ENCODE peak calls at places on chromosome X, in ten cellular contexts. H is Kasumi-1; W is substantia nigra; J is BE2C; Z is activated CD4-positive, alpha-beta T cell treated with anti-CD3 and anti-CD28 coated beads, Interleukin-2, amount 10 ng/mL, durations not matched to agents 7 days and 5 days; F is activated T-helper 1 cell treated with Interleukin-2 at 50 U/mL for 16 hours; S is Right ventricle myocardium inferior; O is heart right ventricle; P is GM23248; Y is non-pigmented ciliary epithelial cell. T is an unnamed sample.

GRCh38 chrX:53049127-53049517 is 533 bp downstream of the GPR173 start:
- DNase-seq in H (no peak), W (no peak), J (peak), Z (no peak), F (no peak), S (no peak), O (no peak), P (peak), Y (no peak), T (no peak)

GRCh38 chrX:46477435-46477834 is 67.8 kb downstream of the ZNF674 start:
- DNase-seq in H (no peak), W (no peak), J (no peak), Z (no peak), F (no peak), S (no peak), O (no peak), P (peak), Y (peak), T (no peak)

GRCh38 chrX:137031517-137032377 is 2.0 kb downstream of the GPR101 start:
- DNase-seq in H (peak), W (no peak), J (peak), Z (peak), F (no peak), S (no peak), O (peak), P (peak), Y (peak), T (peak)

GRCh38 chrX:49072712-49073095 is 1.1 kb downstream of the PRAF2 start:
- DNase-seq in H (no peak), W (no peak), J (no peak), Z (no peak), F (no peak), S (no peak), O (no peak), P (peak), Y (no peak), T (no peak)

GRCh38 chrX:124406294-124407013 is 60.1 kb downstream of the SH2D1A start:
- DNase-seq in H (peak), W (no peak), J (peak), Z (peak), F (peak), S (no peak), O (no peak), P (peak), Y (peak), T (peak)

GRCh38 chrX:9905288-9905687 is 61.9 kb upstream of the CLDN34 start:
- DNase-seq in H (no peak), W (no peak), J (no peak), Z (no peak), F (no peak), S (no peak), O (no peak), P (peak), Y (no peak), T (no peak)

GRCh38 chrX:25206761-25207160 is 191.0 kb upstream of the ARX start:
- DNase-seq in H (no peak), W (no peak), J (no peak), Z (no peak), F (no peak), S (no peak), O (no peak), P (peak), Y (peak), T (no peak)

GRCh38 chrX:83829874-83830273 is 31.1 kb upstream of the CYLC1 start:
- DNase-seq in H (peak), W (no peak), J (no peak), Z (no peak), F (no peak), S (no peak), O (no peak), P (no peak), Y (no peak), T (no peak)

GRCh38 chrX:30751497-30751896 is 98.3 kb downstream of the GK start:
- DNase-seq in H (no peak), W (no peak), J (no peak), Z (no peak), F (no peak), S (no peak), O (no peak), P (no peak), Y (no peak), T (no peak)

GRCh38 chrX:151517421-151517820 is 46.1 kb upstream of the PASD1 start:
- DNase-seq in H (no peak), W (no peak), J (no peak), Z (no peak), F (no peak), S (no peak), O (no peak), P (no peak), Y (no peak), T (no peak)

GRCh38 chrX:108270739-108271396 is 167.4 kb downstream of the COL4A6 start:
- DNase-seq in H (peak), W (no peak), J (no peak), Z (no peak), F (no peak), S (no peak), O (no peak), P (peak), Y (no peak), T (no peak)

GRCh38 chrX:7083468-7084396 is 63.8 kb upstream of the STS start:
- DNase-seq in H (peak), W (no peak), J (no peak), Z (peak), F (peak), S (no peak), O (no peak), P (peak), Y (peak), T (no peak)

GRCh38 chrX:15416133-15416993 is 32.1 kb upstream of the VEGFD start:
- DNase-seq in H (peak), W (no peak), J (no peak), Z (no peak), F (no peak), S (no peak), O (no peak), P (peak), Y (no peak), T (no peak)

GRCh38 chrX:25017667-25018247 is 2.0 kb upstream of the ARX start:
- DNase-seq in H (no peak), W (no peak), J (no peak), Z (no peak), F (no peak), S (no peak), O (no peak), P (no peak), Y (no peak), T (no peak)

GRCh38 chrX:55709735-55710134 is 7.8 kb upstream of the RRAGB start:
- DNase-seq in H (peak), W (no peak), J (no peak), Z (no peak), F (no peak), S (no peak), O (no peak), P (no peak), Y (no peak), T (no peak)

GRCh38 chrX:150767475-150768131 is 74.4 kb downstream of the MTMR1 start:
- DNase-seq in H (peak), W (no peak), J (no peak), Z (no peak), F (no peak), S (no peak), O (no peak), P (peak), Y (peak), T (no peak)

GRCh38 chrX:40844476-40844875 is 109.1 kb upstream of the MED14 start:
- DNase-seq in H (no peak), W (no peak), J (no peak), Z (no peak), F (no peak), S (no peak), O (no peak), P (peak), Y (no peak), T (no peak)

GRCh38 chrX:79259073-79259689 is 108.0 kb downstream of the ITM2A start:
- DNase-seq in H (peak), W (no peak), J (peak), Z (peak), F (peak), S (no peak), O (no peak), P (no peak), Y (no peak), T (no peak)

GRCh38 chrX:106987488-106987887 is 12.5 kb downstream of the MORC4 start:
- DNase-seq in H (no peak), W (no peak), J (no peak), Z (no peak), F (no peak), S (no peak), O (no peak), P (no peak), Y (no peak), T (no peak)

GRCh38 chrX:107894038-107894437 is 68.4 kb downstream of the MID2 start:
- DNase-seq in H (peak), W (no peak), J (no peak), Z (peak), F (no peak), S (no peak), O (no peak), P (peak), Y (no peak), T (peak)

GRCh38 chrX:43702079-43702524 is 46.0 kb downstream of the MAOA start:
- DNase-seq in H (no peak), W (no peak), J (no peak), Z (no peak), F (no peak), S (no peak), O (no peak), P (no peak), Y (no peak), T (no peak)

GRCh38 chrX:103774070-103774642 is 2.5 kb upstream of the PLP1 start:
- DNase-seq in H (peak), W (peak), J (peak), Z (no peak), F (no peak), S (no peak), O (no peak), P (peak), Y (no peak), T (no peak)

GRCh38 chrX:105821471-105822081 is 763 bp upstream of the NRK start:
- DNase-seq in H (no peak), W (no peak), J (no peak), Z (no peak), F (no peak), S (peak), O (no peak), P (no peak), Y (no peak), T (peak)

GRCh38 chrX:107878106-107878505 is 52.4 kb downstream of the MID2 start:
- DNase-seq in H (no peak), W (no peak), J (no peak), Z (no peak), F (no peak), S (no peak), O (no peak), P (no peak), Y (no peak), T (no peak)

GRCh38 chrX:126137899-126138298 is 28.2 kb downstream of the DCAF12L2 start:
- DNase-seq in H (peak), W (no peak), J (no peak), Z (no peak), F (no peak), S (no peak), O (no peak), P (peak), Y (no peak), T (no peak)

GRCh38 chrX:920234-920799 is 289.7 kb downstream of the SHOX start:
- DNase-seq in H (no peak), W (no peak), J (no peak), Z (no peak), F (no peak), S (no peak), O (no peak), P (peak), Y (no peak), T (no peak)

GRCh38 chrX:37350034-37350365 is 836 bp downstream of the PRRG1 start:
- DNase-seq in H (no peak), W (no peak), J (no peak), Z (no peak), F (no peak), S (no peak), O (no peak), P (peak), Y (no peak), T (no peak)

GRCh38 chrX:20521245-20521644 is 254.5 kb upstream of the RPS6KA3 start:
- DNase-seq in H (no peak), W (no peak), J (no peak), Z (no peak), F (no peak), S (no peak), O (no peak), P (peak), Y (no peak), T (no peak)

GRCh38 chrX:45165726-45166125 is 35.0 kb downstream of the DIPK2B start:
- DNase-seq in H (no peak), W (no peak), J (no peak), Z (no peak), F (no peak), S (no peak), O (no peak), P (no peak), Y (no peak), T (no peak)

GRCh38 chrX:135629342-135629741 is 84.1 kb upstream of the CT45A1 start:
- DNase-seq in H (no peak), W (no peak), J (no peak), Z (no peak), F (no peak), S (no peak), O (no peak), P (no peak), Y (no peak), T (no peak)

GRCh38 chrX:120560405-120560841 is 339 bp downstream of the CUL4B start:
- DNase-seq in H (peak), W (no peak), J (peak), Z (peak), F (peak), S (no peak), O (no peak), P (peak), Y (peak), T (peak)